ENCODE peak calls at places on chromosomes 16 and 17, in six cellular contexts. B is colonic mucosa, M is stomach, K is H9, F is mucosa of descending colon, I is heart left ventricle. D is an unnamed sample. For H3K4me1, the result is how much of the 10 kb centered on the place peaks cover.

GRCh38 chr17:73564856-73565255 is 79.4 kb downstream of the SDK2 start:
- DNase-seq in K (no peak), B (no peak), M (no peak), I (no peak), F (no peak), D (no peak)

GRCh38 chr16:10675861-10676260 is 18.9 kb downstream of the TEKT5 start:
- DNase-seq in K (no peak), F (no peak), I (no peak), B (no peak), M (no peak), D (no peak)

GRCh38 chr17:55478971-55479370 is 32.3 kb downstream of the SMIM36 start:
- DNase-seq in B (no peak), M (no peak), K (no peak), I (no peak), F (no peak), D (no peak)

GRCh38 chr16:50441758-50442157 is 73.0 kb upstream of the BRD7 start:
- DNase-seq in M (no peak), B (no peak), K (no peak), I (no peak), F (no peak), D (no peak)

GRCh38 chr17:19741832-19742457 is 6.2 kb downstream of the ALDH3A1 start:
- DNase-seq in B (no peak), I (no peak), K (no peak), F (no peak), M (no peak), D (no peak)

GRCh38 chr17:64661981-64662773 is at the start of gene SMURF2:
- DNase-seq in I (peak), K (peak), B (peak), M (peak), F (peak), D (peak)

GRCh38 chr16:5845046-5845445 is 747.5 kb upstream of the EEF2KMT start:
- DNase-seq in B (no peak), I (no peak), M (no peak), F (no peak), K (no peak), D (no peak)

GRCh38 chr16:21156767-21157467 is 1.6 kb upstream of the LDAF1 start:
- DNase-seq in K (peak), B (peak), M (peak), I (peak), F (no peak), D (peak)

GRCh38 chr17:77670125-77670524 is 288.4 kb upstream of the TNRC6C start:
- DNase-seq in K (no peak), M (no peak), B (no peak), I (no peak), F (no peak), D (no peak)

GRCh38 chr17:45021607-45022287 is 29.7 kb downstream of the DCAKD start:
- DNase-seq in K (peak), I (peak), F (peak), B (peak), M (peak), D (peak)

GRCh38 chr17:32007463-32008298 is 498 bp downstream of the LRRC37B start:
- DNase-seq in I (peak), M (no peak), F (peak), K (peak), B (peak), D (peak)

DNA sequence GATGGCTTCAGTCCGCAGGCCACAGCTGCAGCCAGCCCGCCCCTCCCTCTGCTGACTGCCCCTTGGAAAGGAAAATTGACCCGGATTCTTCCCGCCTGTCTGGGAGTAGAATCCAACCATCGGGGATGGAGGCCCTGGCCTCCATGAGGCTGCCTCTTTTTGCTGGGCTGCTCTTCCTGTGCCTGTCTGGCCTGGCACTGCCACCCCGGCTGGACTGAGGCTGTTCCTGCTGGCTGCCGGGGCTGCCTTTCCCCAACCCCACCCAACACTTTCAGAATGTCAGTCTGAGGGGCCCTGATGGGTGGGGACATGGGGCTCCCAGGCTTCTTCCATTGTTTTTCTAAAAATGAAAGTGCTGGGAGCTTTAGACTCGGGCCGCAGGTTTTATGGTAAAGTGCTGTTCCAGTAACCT is 7.3 kb downstream of the BAHCC1 start:
- DNase-seq in F (no peak), K (no peak), I (no peak), M (no peak), B (no peak), D (no peak)
- H3K4me1 ChIP-seq in F (under half), K (under half), I (half or more), M (half or more), B (under half), D (half or more)

GRCh38 chr16:85750021-85750826 is 672 bp downstream of the C16orf74 start:
- DNase-seq in I (peak), B (peak), M (peak), K (peak), F (peak), D (peak)
- H3K4me1 ChIP-seq in I (under half), B (under half), M (half or more), K (under half), F (under half), D (under half)

GRCh38 chr17:75365931-75366275 is 39.6 kb downstream of the GRB2 start:
- DNase-seq in I (no peak), B (no peak), K (no peak), M (no peak), F (no peak), D (no peak)

GRCh38 chr17:75365009-75365930 is 40.2 kb downstream of the GRB2 start:
- DNase-seq in B (no peak), F (no peak), M (no peak), K (no peak), I (no peak), D (no peak)

GRCh38 chr17:75364078-75364477 is 41.4 kb downstream of the GRB2 start:
- DNase-seq in K (no peak), I (no peak), B (no peak), M (no peak), F (no peak), D (no peak)

GRCh38 chr17:75367312-75367711 is 38.2 kb downstream of the GRB2 start:
- DNase-seq in B (no peak), M (no peak), I (no peak), K (no peak), F (no peak), D (no peak)

DNA sequence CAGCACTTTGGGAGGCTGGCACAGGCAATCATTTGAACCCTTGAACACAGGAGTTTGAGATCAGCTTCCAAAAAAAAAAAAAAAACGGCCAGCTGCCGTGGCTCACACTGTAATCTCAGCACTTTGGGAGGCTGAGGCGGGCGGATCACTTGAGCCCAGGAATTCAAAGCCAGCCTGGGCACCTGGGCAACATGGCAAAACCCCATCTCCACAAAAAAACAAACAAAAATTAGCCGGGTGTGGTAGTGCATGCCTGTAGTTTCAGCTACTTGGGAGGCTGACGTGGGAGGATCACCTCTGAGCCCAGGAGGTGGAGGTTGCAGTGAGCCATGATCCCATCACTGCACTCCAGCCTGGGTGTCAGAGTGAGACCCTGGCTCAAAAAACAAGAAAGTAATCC is 39.0 kb downstream of the GRB2 start:
- DNase-seq in I (no peak), M (no peak), K (no peak), B (no peak), F (no peak), D (no peak)
- H3K4me1 ChIP-seq in I (under half), M (half or more), K (under half), B (under half), F (under half), D (under half)

DNA sequence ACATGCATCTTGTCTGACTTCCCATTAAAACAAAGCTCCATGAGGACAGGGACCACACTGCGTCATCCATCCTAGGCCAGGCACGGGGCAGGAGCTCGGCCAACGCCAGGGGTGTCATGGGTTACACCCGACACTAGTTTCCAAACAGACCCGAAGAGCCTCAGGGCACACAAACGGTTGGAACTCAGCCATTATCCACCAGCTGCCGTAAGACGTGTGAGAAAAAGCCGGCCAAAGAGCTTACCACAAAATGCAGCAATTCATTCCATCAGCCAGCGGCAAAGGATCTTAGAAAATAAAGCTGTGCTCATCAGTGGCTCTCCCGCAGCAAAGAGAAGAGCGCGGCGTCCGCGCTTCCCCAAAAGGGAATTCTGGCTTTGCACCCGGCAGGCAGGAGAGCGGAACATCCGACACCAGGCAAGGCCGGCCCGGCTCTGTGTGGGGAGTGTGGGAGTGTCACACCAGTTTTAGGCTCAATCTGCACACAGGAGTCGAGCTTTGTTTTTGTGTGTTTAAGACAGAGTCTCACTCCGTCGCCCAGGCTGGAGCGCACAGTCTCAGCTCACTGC is 1.7 kb downstream of the SLC38A8 start:
- DNase-seq in I (no peak), B (no peak), F (no peak), K (no peak), M (no peak), D (no peak)
- H3K4me1 ChIP-seq in I (under half), B (under half), F (under half), K (under half), M (under half), D (under half)

GRCh38 chr16:3189869-3190268 is 1.9 kb downstream of the OR1F1 start:
- DNase-seq in M (no peak), I (no peak), F (no peak), K (no peak), B (no peak), D (no peak)

GRCh38 chr16:3188675-3188924 is 596 bp downstream of the OR1F1 start:
- DNase-seq in K (no peak), F (no peak), M (no peak), I (no peak), B (no peak), D (no peak)

GRCh38 chr16:3188925-3189825 is 1.2 kb downstream of the OR1F1 start:
- DNase-seq in M (no peak), F (no peak), B (peak), I (no peak), K (peak), D (no peak)

GRCh38 chr16:3186946-3187690 is 886 bp upstream of the OR1F1 start:
- DNase-seq in B (no peak), I (no peak), K (no peak), F (no peak), M (no peak), D (no peak)

GRCh38 chr16:3187798-3188674 is at the start of gene OR1F1:
- DNase-seq in K (peak), B (no peak), F (no peak), I (no peak), M (no peak), D (no peak)
- H3K4me1 ChIP-seq in K (under half), B (under half), F (under half), I (under half), M (under half), D (under half)

GRCh38 chr17:69605571-69605970 is 191.1 kb downstream of the MAP2K6 start:
- DNase-seq in M (no peak), I (no peak), K (no peak), B (no peak), F (no peak), D (no peak)
- H3K4me1 ChIP-seq in M (under half), I (under half), K (under half), B (under half), F (under half), D (under half)

DNA sequence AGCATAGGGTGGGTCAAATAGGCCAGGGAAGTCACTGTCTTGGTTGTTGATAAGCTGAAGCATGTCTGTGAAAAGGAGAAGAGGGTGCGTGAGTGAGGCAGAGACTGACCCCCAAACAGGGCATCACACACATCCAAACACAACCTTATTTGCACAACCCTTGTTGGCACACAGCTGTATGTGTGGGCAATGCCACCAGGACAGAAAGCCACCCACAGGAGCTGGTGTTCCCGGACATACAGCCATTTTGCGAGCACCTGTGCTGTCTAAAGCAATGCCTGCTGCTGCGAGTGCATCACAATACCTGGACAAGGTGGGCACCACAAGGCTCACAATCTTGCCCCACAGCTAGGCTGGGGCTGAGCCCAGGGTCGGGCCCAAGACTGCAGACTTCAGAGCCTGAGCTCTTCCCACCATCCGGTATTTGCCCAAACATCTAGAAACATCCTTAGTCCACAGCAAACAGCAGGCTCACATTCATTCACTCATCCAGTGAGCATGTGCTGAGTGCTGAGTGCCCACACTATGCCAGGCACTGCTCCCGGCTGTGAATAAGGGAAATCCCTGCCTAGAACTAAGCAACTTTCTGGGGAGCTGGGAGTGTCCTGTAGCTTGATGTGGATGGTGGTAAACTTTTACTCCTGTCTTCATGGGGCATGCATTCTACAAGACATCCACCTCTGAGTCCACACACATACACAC is 16.2 kb downstream of the SREBF1 start:
- DNase-seq in I (no peak), M (no peak), K (no peak), F (no peak), B (no peak), D (no peak)
- H3K4me1 ChIP-seq in I (half or more), M (half or more), K (under half), F (half or more), B (half or more), D (half or more)

DNA sequence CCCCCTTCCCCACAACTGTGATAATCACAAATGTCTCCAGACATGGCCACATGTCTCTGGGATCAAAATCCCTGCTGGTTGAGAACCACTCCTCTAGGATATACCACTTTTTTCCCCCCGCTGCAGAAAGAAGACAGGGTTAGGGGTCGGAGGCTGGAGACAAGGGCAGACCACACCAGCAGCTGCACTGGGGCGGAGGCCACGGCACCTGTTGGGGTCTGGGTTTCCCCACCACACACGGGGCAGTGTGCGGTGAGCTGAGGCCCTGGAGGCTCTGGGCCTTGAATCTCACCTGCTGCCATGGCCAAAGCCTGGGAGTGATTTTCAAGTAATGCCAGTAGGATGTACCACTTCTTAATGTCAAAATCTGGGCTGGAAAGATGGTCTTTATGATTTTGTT is 320.5 kb downstream of the SNX29 start:
- DNase-seq in K (no peak), F (no peak), M (no peak), B (no peak), I (no peak), D (no peak)
- H3K4me1 ChIP-seq in K (under half), F (under half), M (under half), B (under half), I (under half), D (under half)

D was measured in testis.